ENCODE peak calls at places on chromosomes 6 and 20, in six cellular contexts. One of them, this sample, is unnamed.

GRCh38 chr20:37042986-37043972 is 52.5 kb downstream of the RBL1 start:
- DNase-seq in HepG2: no peak
- DNase-seq in SK-N-SH: no peak
- DNase-seq in GM12878: peak; percentile 70
- DNase-seq in K562: no peak
- DNase-seq in H1: no peak
- DNase-seq in this sample: peak; percentile 13

GRCh38 chr6:158095031-158095430 is 73.0 kb downstream of the SERAC1 start:
- DNase-seq in H1: no peak
- DNase-seq in GM12878: no peak
- DNase-seq in HepG2: peak; percentile 19
- DNase-seq in K562: no peak
- DNase-seq in SK-N-SH: no peak
- DNase-seq in this sample: no peak

GRCh38 chr6:146962332-146962731 is 241.9 kb upstream of the STXBP5 start:
- DNase-seq in GM12878: no peak
- DNase-seq in H1: no peak
- DNase-seq in K562: no peak
- DNase-seq in SK-N-SH: no peak
- DNase-seq in HepG2: no peak
- DNase-seq in this sample: no peak

GRCh38 chr6:42295688-42296087 is 78.0 kb upstream of the MRPS10 start:
- DNase-seq in HepG2: no peak
- DNase-seq in K562: no peak
- DNase-seq in SK-N-SH: no peak
- DNase-seq in H1: no peak
- DNase-seq in GM12878: no peak
- DNase-seq in this sample: no peak

GRCh38 chr6:151179321-151179720 is 60.4 kb upstream of the AKAP12 start:
- DNase-seq in GM12878: no peak
- DNase-seq in H1: no peak
- DNase-seq in SK-N-SH: no peak
- DNase-seq in K562: no peak
- DNase-seq in HepG2: no peak
- DNase-seq in this sample: no peak

GRCh38 chr6:81997091-81997926 is 244.8 kb upstream of the TENT5A start:
- DNase-seq in HepG2: no peak
- DNase-seq in H1: no peak
- DNase-seq in K562: no peak
- DNase-seq in GM12878: peak; percentile 57
- DNase-seq in SK-N-SH: no peak
- DNase-seq in this sample: no peak

GRCh38 chr20:58246346-58246745 is 17.9 kb upstream of the ANKRD60 start:
- DNase-seq in K562: no peak
- DNase-seq in SK-N-SH: no peak
- DNase-seq in HepG2: peak; percentile 61
- DNase-seq in H1: no peak
- DNase-seq in GM12878: no peak
- DNase-seq in this sample: no peak

GRCh38 chr6:149487316-149487715 is 2.5 kb upstream of the ZC3H12D start:
- DNase-seq in GM12878: no peak
- DNase-seq in HepG2: no peak
- DNase-seq in K562: no peak
- DNase-seq in SK-N-SH: no peak
- DNase-seq in H1: no peak
- DNase-seq in this sample: no peak

DNA sequence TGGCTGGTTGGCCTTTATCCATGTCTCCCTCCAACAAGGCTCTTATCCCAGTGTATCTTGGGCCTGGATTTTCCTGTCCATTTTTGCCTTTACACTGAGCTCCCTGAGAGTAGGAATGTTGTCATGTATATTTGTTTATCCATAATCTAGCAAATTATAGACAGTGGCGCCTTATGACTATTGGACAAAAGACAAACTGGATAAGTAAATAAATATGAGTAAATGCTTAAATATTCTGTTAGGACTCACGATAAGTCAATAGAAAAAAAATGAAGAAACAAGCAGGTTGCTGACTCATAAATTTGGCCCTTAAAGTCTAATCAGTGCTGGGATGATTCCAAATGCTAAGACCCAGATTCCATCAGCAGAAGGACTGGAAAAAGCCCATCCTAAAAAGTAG is 55.1 kb upstream of the PCSK2 start:
- DNase-seq in K562: no peak
- DNase-seq in SK-N-SH: no peak
- DNase-seq in H1: no peak
- DNase-seq in GM12878: no peak
- DNase-seq in HepG2: no peak
- DNase-seq in this sample: no peak
- TF ChIP-seq TAF1 in K562: no peak
- TF ChIP-seq TAF1 in SK-N-SH: no peak
- TF ChIP-seq TAF1 in H1: no peak
- TF ChIP-seq TAF1 in GM12878: no peak
- TF ChIP-seq TAF1 in HepG2: no peak
- TF ChIP-seq TAF1 in this sample: no peak

DNA sequence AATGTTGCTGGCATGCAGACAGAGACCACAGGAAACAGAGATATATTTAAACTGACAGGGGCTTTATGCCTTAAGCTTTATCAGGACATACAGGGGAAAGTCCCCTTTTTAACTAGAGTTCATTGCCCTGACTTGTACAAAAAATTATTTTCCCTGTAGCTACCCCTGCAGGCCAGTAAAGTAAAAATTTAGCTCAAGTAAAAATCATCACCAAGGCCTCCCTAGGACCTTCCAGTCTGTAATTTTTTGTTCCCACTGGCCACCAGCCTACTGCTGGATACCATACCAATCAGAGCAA is 711.9 kb upstream of the NRSN1 start:
- DNase-seq in K562: no peak
- DNase-seq in HepG2: no peak
- DNase-seq in H1: no peak
- DNase-seq in GM12878: peak; percentile 7
- DNase-seq in SK-N-SH: peak; percentile 26
- DNase-seq in this sample: no peak
- TF ChIP-seq TAF1 in K562: no peak
- TF ChIP-seq TAF1 in HepG2: no peak
- TF ChIP-seq TAF1 in H1: no peak
- TF ChIP-seq TAF1 in GM12878: no peak
- TF ChIP-seq TAF1 in SK-N-SH: no peak
- TF ChIP-seq TAF1 in this sample: no peak

GRCh38 chr6:38420207-38420606 is 219.5 kb downstream of the BTBD9 start:
- DNase-seq in GM12878: no peak
- DNase-seq in H1: no peak
- DNase-seq in SK-N-SH: no peak
- DNase-seq in K562: no peak
- DNase-seq in HepG2: no peak
- DNase-seq in this sample: no peak
- TF ChIP-seq TAF1 in GM12878: no peak
- TF ChIP-seq TAF1 in H1: no peak
- TF ChIP-seq TAF1 in SK-N-SH: no peak
- TF ChIP-seq TAF1 in K562: no peak
- TF ChIP-seq TAF1 in HepG2: no peak
- TF ChIP-seq TAF1 in this sample: no peak

DNA sequence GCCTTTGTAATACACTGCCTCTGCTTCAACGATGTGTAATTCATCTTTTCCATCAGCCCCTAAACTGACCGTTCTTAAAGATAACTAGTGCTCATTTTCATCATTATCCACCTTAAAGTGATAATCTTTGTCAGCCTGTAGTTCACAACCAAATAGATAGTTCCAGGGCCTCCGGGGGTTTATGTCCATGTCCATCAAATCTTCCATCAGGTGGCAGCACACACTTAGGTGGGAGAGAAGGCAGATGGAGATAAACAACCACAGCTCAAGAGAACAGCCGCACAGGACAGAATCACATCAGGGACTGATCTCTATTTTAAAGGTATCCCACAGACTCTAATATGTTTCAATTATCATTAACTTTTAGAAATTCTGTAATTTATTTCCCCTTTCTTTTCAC is 90.9 kb downstream of the LMBRD1 start:
- DNase-seq in H1: no peak
- DNase-seq in SK-N-SH: no peak
- DNase-seq in K562: no peak
- DNase-seq in HepG2: no peak
- DNase-seq in GM12878: no peak
- DNase-seq in this sample: no peak
- TF ChIP-seq TAF1 in H1: no peak
- TF ChIP-seq TAF1 in SK-N-SH: no peak
- TF ChIP-seq TAF1 in K562: no peak
- TF ChIP-seq TAF1 in HepG2: no peak
- TF ChIP-seq TAF1 in GM12878: no peak
- TF ChIP-seq TAF1 in this sample: no peak

GRCh38 chr6:134016558-134016814 is 35.9 kb downstream of the SLC2A12 start:
- DNase-seq in K562: no peak
- DNase-seq in SK-N-SH: no peak
- DNase-seq in HepG2: no peak
- DNase-seq in GM12878: no peak
- DNase-seq in H1: no peak
- DNase-seq in this sample: no peak
- TF ChIP-seq TAF1 in K562: no peak
- TF ChIP-seq TAF1 in SK-N-SH: no peak
- TF ChIP-seq TAF1 in HepG2: no peak
- TF ChIP-seq TAF1 in GM12878: no peak
- TF ChIP-seq TAF1 in H1: no peak
- TF ChIP-seq TAF1 in this sample: no peak

DNA sequence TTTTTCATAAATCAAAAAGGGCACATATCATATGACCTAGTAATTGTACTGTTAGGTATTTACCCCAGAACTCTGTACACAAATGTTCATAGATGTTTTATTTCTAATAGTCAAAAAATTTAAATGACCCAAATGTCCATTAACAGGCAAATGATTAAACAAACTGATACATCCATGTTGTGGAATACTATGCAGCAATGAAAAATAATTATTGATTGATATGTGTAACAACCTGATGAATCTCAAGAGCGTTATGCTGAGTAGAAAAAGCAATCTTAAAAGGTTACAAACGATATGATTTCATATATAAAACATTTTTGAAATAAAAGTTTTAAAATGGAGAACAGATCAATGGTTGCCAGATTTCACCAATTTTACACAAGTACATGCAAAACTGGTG is 18.1 kb downstream of the HTR1B start:
- DNase-seq in GM12878: no peak
- DNase-seq in K562: no peak
- DNase-seq in H1: no peak
- DNase-seq in SK-N-SH: no peak
- DNase-seq in HepG2: no peak
- DNase-seq in this sample: no peak
- TF ChIP-seq TAF1 in GM12878: no peak
- TF ChIP-seq TAF1 in K562: no peak
- TF ChIP-seq TAF1 in H1: no peak
- TF ChIP-seq TAF1 in SK-N-SH: no peak
- TF ChIP-seq TAF1 in HepG2: no peak
- TF ChIP-seq TAF1 in this sample: no peak

GRCh38 chr6:13461805-13462204 is 25.6 kb downstream of the GFOD1 start:
- DNase-seq in K562: no peak
- DNase-seq in H1: no peak
- DNase-seq in SK-N-SH: no peak
- DNase-seq in GM12878: no peak
- DNase-seq in HepG2: no peak
- DNase-seq in this sample: no peak

GRCh38 chr6:13461352-13461751 is 26.0 kb downstream of the GFOD1 start:
- DNase-seq in HepG2: no peak
- DNase-seq in GM12878: no peak
- DNase-seq in H1: no peak
- DNase-seq in K562: no peak
- DNase-seq in SK-N-SH: no peak
- DNase-seq in this sample: no peak

GRCh38 chr6:13463941-13464340 is 23.5 kb downstream of the GFOD1 start:
- DNase-seq in GM12878: no peak
- DNase-seq in K562: no peak
- DNase-seq in H1: no peak
- DNase-seq in HepG2: no peak
- DNase-seq in SK-N-SH: no peak
- DNase-seq in this sample: no peak

GRCh38 chr6:13463327-13463717 is 24.1 kb downstream of the GFOD1 start:
- DNase-seq in GM12878: no peak
- DNase-seq in H1: no peak
- DNase-seq in SK-N-SH: no peak
- DNase-seq in HepG2: no peak
- DNase-seq in K562: no peak
- DNase-seq in this sample: no peak

GRCh38 chr6:13462380-13463326 is 24.7 kb downstream of the GFOD1 start:
- DNase-seq in GM12878: no peak
- DNase-seq in K562: no peak
- DNase-seq in HepG2: no peak
- DNase-seq in H1: no peak
- DNase-seq in SK-N-SH: no peak
- DNase-seq in this sample: no peak
- TF ChIP-seq TAF1 in GM12878: no peak
- TF ChIP-seq TAF1 in K562: no peak
- TF ChIP-seq TAF1 in HepG2: no peak
- TF ChIP-seq TAF1 in H1: no peak
- TF ChIP-seq TAF1 in SK-N-SH: no peak
- TF ChIP-seq TAF1 in this sample: no peak

GRCh38 chr20:2807019-2807418 is 6.6 kb upstream of the CPXM1 start:
- DNase-seq in HepG2: no peak
- DNase-seq in SK-N-SH: no peak
- DNase-seq in H1: no peak
- DNase-seq in K562: no peak
- DNase-seq in GM12878: no peak
- DNase-seq in this sample: no peak
- TF ChIP-seq TAF1 in HepG2: no peak
- TF ChIP-seq TAF1 in SK-N-SH: no peak
- TF ChIP-seq TAF1 in H1: no peak
- TF ChIP-seq TAF1 in K562: no peak
- TF ChIP-seq TAF1 in GM12878: no peak
- TF ChIP-seq TAF1 in this sample: no peak

GRCh38 chr6:154478021-154478651 is 32.3 kb downstream of the CNKSR3 start:
- DNase-seq in GM12878: no peak
- DNase-seq in SK-N-SH: no peak
- DNase-seq in K562: no peak
- DNase-seq in HepG2: no peak
- DNase-seq in H1: no peak
- DNase-seq in this sample: no peak
- TF ChIP-seq TAF1 in GM12878: no peak
- TF ChIP-seq TAF1 in SK-N-SH: no peak
- TF ChIP-seq TAF1 in K562: no peak
- TF ChIP-seq TAF1 in HepG2: no peak
- TF ChIP-seq TAF1 in H1: no peak
- TF ChIP-seq TAF1 in this sample: no peak